ENCODE peak calls at places on chromosomes 6 and 20, in five cellular contexts. C, D, U, Y and Z are unnamed samples.

GRCh38 chr6:107991061-107991460 is 33.1 kb upstream of the SEC63 start:
- DNase-seq in C (no peak), Y (no peak), D (no peak), U (no peak), Z (no peak)

GRCh38 chr20:52269327-52269726 is 77.7 kb upstream of the ZFP64 start:
- DNase-seq in Y (peak), D (no peak), C (no peak), U (no peak), Z (no peak)

GRCh38 chr6:37822851-37823682 is 3.5 kb downstream of the ZFAND3 start:
- DNase-seq in Y (no peak), D (no peak), C (no peak), U (no peak), Z (peak)

GRCh38 chr20:33042983-33043730 is 10.5 kb upstream of the BPIFB3 start:
- DNase-seq in Y (no peak), U (no peak), C (no peak), D (no peak), Z (no peak)

GRCh38 chr6:131524695-131525336 is 48.2 kb upstream of the ARG1 start:
- DNase-seq in U (no peak), C (no peak), Y (no peak), D (no peak), Z (peak)

GRCh38 chr6:96520851-96521115 is 823 bp upstream of the UFL1 start:
- DNase-seq in Y (no peak), C (no peak), D (no peak), U (no peak), Z (no peak)

GRCh38 chr6:10151144-10151915 is 263.5 kb downstream of the TFAP2A start:
- DNase-seq in C (no peak), U (no peak), D (no peak), Y (no peak), Z (no peak)

GRCh38 chr6:35151472-35151871 is 10.3 kb upstream of the TCP11 start:
- DNase-seq in U (no peak), C (no peak), D (no peak), Y (no peak), Z (no peak)

GRCh38 chr6:56842602-56843475 is 112.1 kb upstream of the BEND6 start:
- DNase-seq in D (no peak), U (no peak), C (peak), Y (peak), Z (no peak)

GRCh38 chr6:41442800-41443501 is 103.2 kb upstream of the FOXP4 start:
- DNase-seq in C (no peak), Y (no peak), D (no peak), U (no peak), Z (no peak)

GRCh38 chr6:106514281-106514885 is 114.9 kb downstream of the RTN4IP1 start:
- DNase-seq in U (no peak), C (no peak), Y (no peak), D (no peak), Z (no peak)

GRCh38 chr6:168960557-168960956 is 293.1 kb downstream of the THBS2 start:
- DNase-seq in D (no peak), U (no peak), Y (no peak), C (no peak), Z (no peak)

GRCh38 chr6:151731313-151731712 is 76.2 kb upstream of the ESR1 start:
- DNase-seq in U (no peak), C (no peak), D (no peak), Y (no peak), Z (no peak)

GRCh38 chr20:21520702-21521595 is 7.1 kb upstream of the NKX2-2 start:
- DNase-seq in C (no peak), U (no peak), Y (peak), D (no peak), Z (no peak)

GRCh38 chr6:10838794-10839333 is 525 bp upstream of the MAK start:
- DNase-seq in U (no peak), D (no peak), Y (no peak), C (no peak), Z (peak)

GRCh38 chr6:170296423-170296745 is 5.5 kb upstream of the DLL1 start:
- DNase-seq in C (no peak), D (no peak), U (no peak), Y (no peak), Z (no peak)

GRCh38 chr6:22598386-22598785 is 29.0 kb downstream of the HDGFL1 start:
- DNase-seq in C (no peak), D (no peak), U (no peak), Y (no peak), Z (no peak)

GRCh38 chr20:29300579-29301551 is 1956.6 kb upstream of the DEFB115 start:
- DNase-seq in D (no peak), C (no peak), Y (no peak), U (no peak), Z (no peak)

GRCh38 chr6:700490-700889 is 7.6 kb upstream of the EXOC2 start:
- DNase-seq in C (no peak), Y (no peak), D (no peak), U (no peak), Z (no peak)

GRCh38 chr20:35146299-35146921 is 726 bp downstream of the EDEM2 start:
- DNase-seq in Y (peak), U (no peak), C (no peak), D (peak), Z (no peak)

GRCh38 chr6:124792386-124792785 is 169.9 kb upstream of the RNF217 start:
- DNase-seq in Y (no peak), D (no peak), C (no peak), U (no peak), Z (no peak)

GRCh38 chr6:12058164-12058926 is 46.2 kb downstream of the HIVEP1 start:
- DNase-seq in Y (no peak), U (no peak), D (no peak), C (no peak), Z (no peak)

GRCh38 chr6:75609639-75610590 is 8.2 kb downstream of the SENP6 start:
- DNase-seq in D (no peak), Y (no peak), U (no peak), C (no peak), Z (no peak)